ENCODE peak calls at places on chromosomes 7 and 10, in seven cellular contexts. Q is amygdala, G is Right ventricle myocardium superior, M is pulmonary artery endothelial cell, V is A549, S is heart right ventricle, Z is activated gamma-delta T cell treated with Interleukin-2 at 50 U/mL for 16 hours. D is an unnamed sample.

GRCh38 chr7:153638821-153639435 is 413.3 kb upstream of the DPP6 start:
- DNase-seq in Q (no peak), G (peak), M (no peak), V (no peak), S (no peak), Z (no peak), D (no peak)

GRCh38 chr10:94043431-94043990 is 49.8 kb downstream of the PLCE1 start:
- DNase-seq in Q (no peak), G (no peak), M (no peak), V (no peak), S (no peak), Z (no peak), D (no peak)

GRCh38 chr10:58016614-58017013 is 251.1 kb downstream of the IPMK start:
- DNase-seq in Q (no peak), G (no peak), M (no peak), V (no peak), S (no peak), Z (no peak), D (no peak)

GRCh38 chr10:90969148-90969547 is 48.3 kb upstream of the ANKRD1 start:
- DNase-seq in Q (no peak), G (no peak), M (no peak), V (no peak), S (no peak), Z (no peak), D (no peak)

GRCh38 chr10:112229096-112229495 is 45.5 kb upstream of the GPAM start:
- DNase-seq in Q (no peak), G (no peak), M (no peak), V (no peak), S (no peak), Z (no peak), D (no peak)

GRCh38 chr10:33193867-33194521 is 140.5 kb downstream of the NRP1 start:
- DNase-seq in Q (no peak), G (no peak), M (no peak), V (peak), S (no peak), Z (no peak), D (no peak)

GRCh38 chr10:125722811-125723210 is 3.3 kb downstream of the EDRF1 start:
- DNase-seq in Q (no peak), G (no peak), M (no peak), V (no peak), S (no peak), Z (no peak), D (no peak)

GRCh38 chr10:21978191-21978862 is 25.2 kb downstream of the DNAJC1 start:
- DNase-seq in Q (no peak), G (no peak), M (no peak), V (no peak), S (no peak), Z (no peak), D (no peak)

GRCh38 chr10:103605359-103606156 is 112.1 kb downstream of the NEURL1 start:
- DNase-seq in Q (peak), G (peak), M (no peak), V (peak), S (peak), Z (peak), D (no peak)

GRCh38 chr10:78894841-78895195 is 173.9 kb upstream of the ZMIZ1 start:
- DNase-seq in Q (no peak), G (no peak), M (no peak), V (no peak), S (no peak), Z (no peak), D (no peak)

GRCh38 chr7:102891693-102892261 is 21.0 kb upstream of the LRRC17 start:
- DNase-seq in Q (peak), G (peak), M (no peak), V (peak), S (peak), Z (no peak), D (no peak)

GRCh38 chr10:63241898-63242297 is 108.8 kb downstream of the NRBF2 start:
- DNase-seq in Q (no peak), G (no peak), M (peak), V (no peak), S (no peak), Z (no peak), D (no peak)

GRCh38 chr7:100793806-100794660 is 33.3 kb downstream of the EPHB4 start:
- DNase-seq in Q (no peak), G (no peak), M (no peak), V (no peak), S (no peak), Z (no peak), D (no peak)

GRCh38 chr10:82683989-82684388 is 809.0 kb downstream of the NRG3 start:
- DNase-seq in Q (no peak), G (no peak), M (no peak), V (no peak), S (no peak), Z (no peak), D (no peak)

GRCh38 chr7:107966701-107967100 is 36.3 kb downstream of the LAMB1 start:
- DNase-seq in Q (peak), G (no peak), M (no peak), V (peak), S (peak), Z (no peak), D (no peak)

GRCh38 chr10:47290338-47290737 is 9.7 kb upstream of the GDF10 start:
- DNase-seq in Q (no peak), G (no peak), M (no peak), V (no peak), S (no peak), Z (no peak), D (no peak)

GRCh38 chr10:124073642-124074377 is 19.6 kb downstream of the CHST15 start:
- DNase-seq in Q (no peak), G (no peak), M (no peak), V (no peak), S (no peak), Z (no peak), D (no peak)

GRCh38 chr7:131932271-131932670 is 375.8 kb upstream of the PODXL start:
- DNase-seq in Q (no peak), G (no peak), M (no peak), V (no peak), S (no peak), Z (no peak), D (no peak)

D was measured in caudate nucleus.